ENCODE peak calls at places on chromosomes 16 and 17, in nine cellular contexts. P is suprapubic skin; J is naive thymus-derived CD4-positive, alpha-beta T cell; N is ACHN; B is WERI-Rb-1; X is breast epithelium; U is putamen; S is T47D; Q is mucosa of descending colon. I is an unnamed sample.

GRCh38 chr17:73390851-73391250 is 79.0 kb upstream of the CDC42EP4 start:
- DNase-seq in P (no peak), J (no peak), N (no peak), B (no peak), X (no peak), U (no peak), S (no peak), Q (no peak), I (no peak)

GRCh38 chr16:50771366-50771765 is 29.5 kb downstream of the CYLD start:
- DNase-seq in P (no peak), J (no peak), N (no peak), B (no peak), X (no peak), U (no peak), S (no peak), Q (no peak), I (no peak)

GRCh38 chr16:86430814-86431213 is 79.5 kb upstream of the FOXF1 start:
- DNase-seq in P (no peak), J (no peak), N (no peak), B (no peak), X (no peak), U (no peak), S (no peak), Q (no peak), I (no peak)

GRCh38 chr16:11742041-11742535 is 569 bp downstream of the TXNDC11 start:
- DNase-seq in P (peak), J (no peak), N (no peak), B (peak), X (peak), U (no peak), S (peak), Q (peak), I (no peak)

GRCh38 chr17:42359133-42359532 is 29.1 kb downstream of the STAT3 start:
- DNase-seq in P (no peak), J (no peak), N (no peak), B (peak), X (no peak), U (no peak), S (no peak), Q (no peak), I (no peak)

GRCh38 chr16:79049040-79049439 is 551.5 kb downstream of the MAF start:
- DNase-seq in P (no peak), J (no peak), N (no peak), B (no peak), X (no peak), U (no peak), S (no peak), Q (no peak), I (no peak)

GRCh38 chr17:64357191-64357981 is 33.3 kb downstream of the PECAM1 start:
- DNase-seq in P (peak), J (no peak), N (no peak), B (peak), X (peak), U (no peak), S (no peak), Q (no peak), I (no peak)

GRCh38 chr16:82763371-82763770 is 136.6 kb downstream of the CDH13 start:
- DNase-seq in P (no peak), J (no peak), N (no peak), B (no peak), X (no peak), U (no peak), S (no peak), Q (no peak), I (no peak)

GRCh38 chr17:17681187-17681743 is at the start of gene RAI1:
- DNase-seq in P (no peak), J (peak), N (peak), B (peak), X (peak), U (peak), S (no peak), Q (peak), I (no peak)

GRCh38 chr16:68524069-68524820 is 14.8 kb upstream of the ZFP90 start:
- DNase-seq in P (no peak), J (no peak), N (no peak), B (no peak), X (no peak), U (no peak), S (no peak), Q (no peak), I (no peak)

GRCh38 chr16:27867122-27868110 is 196.1 kb downstream of the GSG1L start:
- DNase-seq in P (no peak), J (peak), N (peak), B (peak), X (no peak), U (peak), S (peak), Q (peak), I (no peak)

GRCh38 chr17:58710948-58711552 is 18.6 kb downstream of the RAD51C start:
- DNase-seq in P (no peak), J (peak), N (peak), B (peak), X (no peak), U (peak), S (peak), Q (no peak), I (no peak)

GRCh38 chr17:40318835-40319332 is 9.9 kb downstream of the RARA start:
- DNase-seq in P (peak), J (no peak), N (no peak), B (no peak), X (no peak), U (no peak), S (peak), Q (peak), I (no peak)

I was measured in glomerular endothelial cell.